ENCODE peak calls at places on chromosomes 7 and 10, in four cellular contexts. P is RWPE1; F is CD8-positive, alpha-beta T cell; W is AG10803. U is an unnamed sample.

GRCh38 chr10:75400769-75401568 is 595 bp downstream of the ZNF503 start:
- DNase-seq in P (peak), F (no peak), W (peak), U (peak)

GRCh38 chr10:132882481-132882951 is 59.9 kb downstream of the CFAP46 start:
- DNase-seq in W (no peak), F (no peak), P (no peak), U (no peak)

GRCh38 chr7:151715661-151716338 is 161.1 kb downstream of the PRKAG2 start:
- DNase-seq in F (no peak), W (no peak), P (no peak), U (no peak)

GRCh38 chr7:77222065-77222464 is 22.4 kb upstream of the FGL2 start:
- DNase-seq in F (no peak), W (no peak), P (no peak), U (no peak)

GRCh38 chr10:27464993-27465392 is 39.1 kb upstream of the RAB18 start:
- DNase-seq in W (no peak), P (no peak), F (peak), U (no peak)

GRCh38 chr7:43038229-43038628 is 74.2 kb upstream of the HECW1 start:
- DNase-seq in W (peak), P (no peak), F (no peak), U (peak)

GRCh38 chr7:42095791-42096190 is 141.2 kb downstream of the GLI3 start:
- DNase-seq in P (no peak), F (no peak), W (no peak), U (no peak)

GRCh38 chr10:80171248-80171660 is 34.1 kb downstream of the ANXA11 start:
- DNase-seq in F (no peak), W (no peak), P (peak), U (no peak)

GRCh38 chr10:110244550-110244949 is 37.1 kb downstream of the MXI1 start:
- DNase-seq in P (no peak), W (no peak), F (no peak), U (no peak)

GRCh38 chr7:120030871-120031270 is 242.1 kb upstream of the KCND2 start:
- DNase-seq in P (no peak), W (no peak), F (no peak), U (no peak)

GRCh38 chr7:42480304-42480665 is 243.3 kb upstream of the GLI3 start:
- DNase-seq in W (peak), F (no peak), P (no peak), U (peak)

GRCh38 chr7:2567663-2568238 is 9.0 kb downstream of the IQCE start:
- DNase-seq in F (no peak), W (peak), P (no peak), U (peak)

GRCh38 chr10:127300868-127301321 is 104.5 kb upstream of the INSYN2A start:
- DNase-seq in W (no peak), F (no peak), P (no peak), U (no peak)

GRCh38 chr10:74799840-74800239 is 26.6 kb upstream of the KAT6B start:
- DNase-seq in W (peak), P (peak), F (no peak), U (peak)

GRCh38 chr7:149865437-149865836 is 8.3 kb upstream of the ATP6V0E2 start:
- DNase-seq in W (no peak), F (peak), P (no peak), U (no peak)

GRCh38 chr7:102152672-102153585 is 133.7 kb upstream of the SH2B2 start:
- DNase-seq in F (no peak), W (peak), P (peak), U (peak)

GRCh38 chr7:128137096-128137655 is 103.9 kb upstream of the LEP start:
- DNase-seq in P (peak), W (peak), F (no peak), U (peak)

GRCh38 chr7:142811154-142811737 is 40.5 kb downstream of the PRSS2 start:
- DNase-seq in P (peak), F (peak), W (peak), U (peak)

GRCh38 chr10:27699778-27700177 is 45.8 kb downstream of the MKX start:
- DNase-seq in F (no peak), W (peak), P (no peak), U (peak)

U was measured in fibroblast of mammary gland.